ENCODE peak calls at places on chromosomes 3 and 15, in eight cellular contexts. R is neuronal stem cell, N is skeletal muscle cell, M is colonic mucosa, Y is H7, L is iPS DF 6.9, O is fibroblast of lung, J is upper lobe of right lung. K is an unnamed sample.

GRCh38 chr15:39194431-39194830 is 386.4 kb upstream of the THBS1 start:
- DNase-seq in O (peak), Y (no peak), R (no peak), M (no peak), L (no peak), J (no peak), N (peak), K (no peak)

GRCh38 chr3:46484911-46485696 is 12.7 kb upstream of the RTP3 start:
- DNase-seq in R (no peak), N (no peak), M (peak), L (no peak), Y (peak), J (no peak), O (no peak), K (no peak)

GRCh38 chr3:143885803-143886427 is 37.6 kb upstream of the SLC9A9 start:
- DNase-seq in L (peak), O (peak), R (no peak), Y (peak), M (peak), N (no peak), J (no peak), K (peak)

GRCh38 chr3:152281032-152281713 is 12.4 kb downstream of the MBNL1 start:
- DNase-seq in M (no peak), R (no peak), J (no peak), O (peak), Y (no peak), N (no peak), L (no peak), K (no peak)

GRCh38 chr15:68598171-68599152 is 19.7 kb downstream of the CORO2B start:
- DNase-seq in L (no peak), M (no peak), R (no peak), N (no peak), O (peak), Y (no peak), J (no peak), K (no peak)

GRCh38 chr3:184230603-184231528 is 1.5 kb downstream of the VWA5B2 start:
- DNase-seq in L (no peak), J (no peak), N (no peak), Y (peak), R (no peak), M (peak), O (no peak), K (no peak)

GRCh38 chr3:55481067-55481917 is 5.8 kb downstream of the WNT5A start:
- DNase-seq in N (no peak), M (peak), J (peak), R (peak), O (peak), L (no peak), Y (peak), K (no peak)

GRCh38 chr15:96064351-96064756 is 266.1 kb upstream of the NR2F2 start:
- DNase-seq in L (no peak), Y (no peak), M (no peak), R (no peak), J (no peak), N (peak), O (no peak), K (peak)

GRCh38 chr3:28326458-28326926 is 22.0 kb upstream of the ZCWPW2 start:
- DNase-seq in O (peak), L (no peak), Y (no peak), M (no peak), R (no peak), N (no peak), J (no peak), K (no peak)

GRCh38 chr15:45253330-45253729 is 1.3 kb downstream of the SLC28A2 start:
- DNase-seq in O (no peak), R (no peak), Y (peak), L (peak), J (no peak), N (no peak), M (peak), K (no peak)

GRCh38 chr15:41977757-41978369 is 5.5 kb upstream of the EHD4 start:
- DNase-seq in L (no peak), M (no peak), Y (no peak), R (no peak), J (no peak), O (no peak), N (no peak), K (no peak)

GRCh38 chr3:170244566-170244965 is 22.3 kb downstream of the PRKCI start:
- DNase-seq in Y (no peak), J (no peak), O (no peak), R (no peak), N (no peak), M (no peak), L (no peak), K (no peak)

GRCh38 chr3:7397097-7397496 is 536.2 kb downstream of the GRM7 start:
- DNase-seq in R (no peak), N (no peak), L (no peak), M (no peak), J (no peak), O (peak), Y (no peak), K (no peak)

GRCh38 chr3:11847607-11848006 is 922 bp upstream of the TAMM41 start:
- DNase-seq in N (no peak), Y (peak), J (no peak), L (no peak), R (no peak), M (no peak), O (no peak), K (no peak)

GRCh38 chr15:91199511-91199910 is 99.5 kb downstream of the SV2B start:
- DNase-seq in O (no peak), M (no peak), N (no peak), Y (no peak), J (no peak), L (no peak), R (no peak), K (no peak)

GRCh38 chr15:79601376-79601775 is 169.2 kb downstream of the MINAR1 start:
- DNase-seq in M (no peak), N (no peak), J (no peak), Y (no peak), O (no peak), L (no peak), R (no peak), K (no peak)

GRCh38 chr3:52183786-52184445 is 14.0 kb upstream of the ALAS1 start:
- DNase-seq in N (no peak), R (no peak), L (no peak), J (peak), O (no peak), M (no peak), Y (peak), K (no peak)

GRCh38 chr15:45179221-45179985 is 8.4 kb downstream of the SHF start:
- DNase-seq in L (no peak), N (no peak), Y (peak), J (peak), R (no peak), M (peak), O (no peak), K (peak)

GRCh38 chr15:48607846-48608245 is 37.7 kb downstream of the FBN1 start:
- DNase-seq in Y (no peak), L (no peak), R (no peak), O (no peak), J (no peak), M (no peak), N (no peak), K (no peak)

GRCh38 chr3:8645717-8646116 is 1.1 kb upstream of the SSUH2 start:
- DNase-seq in L (no peak), N (no peak), M (no peak), O (no peak), Y (no peak), R (no peak), J (no peak), K (no peak)

GRCh38 chr15:98647026-98647773 is 1.1 kb upstream of the IGF1R start:
- DNase-seq in J (peak), M (peak), L (no peak), O (peak), R (peak), N (no peak), Y (peak), K (peak)

GRCh38 chr15:28094732-28095521 is 4.2 kb downstream of the OCA2 start:
- DNase-seq in N (no peak), Y (peak), J (peak), L (no peak), R (no peak), M (peak), O (no peak), K (no peak)

GRCh38 chr3:17820704-17821103 is 78.3 kb upstream of the TBC1D5 start:
- DNase-seq in M (no peak), L (no peak), R (no peak), N (no peak), J (no peak), Y (no peak), O (peak), K (no peak)

GRCh38 chr3:121958801-121959200 is 63.2 kb downstream of the ILDR1 start:
- DNase-seq in M (no peak), R (no peak), O (no peak), N (no peak), L (no peak), J (no peak), Y (no peak), K (no peak)

GRCh38 chr3:46208167-46208704 is at the start of gene CCR1:
- DNase-seq in J (peak), Y (peak), R (peak), O (peak), M (peak), L (peak), N (no peak), K (peak)

GRCh38 chr3:14699643-14700042 is 24.7 kb downstream of the C3orf20 start:
- DNase-seq in J (no peak), R (no peak), Y (no peak), L (no peak), O (no peak), M (no peak), N (no peak), K (no peak)

GRCh38 chr15:84934942-84935729 is 46.5 kb upstream of the PDE8A start:
- DNase-seq in J (no peak), M (no peak), Y (peak), L (peak), N (no peak), R (no peak), O (no peak), K (no peak)

GRCh38 chr3:24133441-24133840 is 188.4 kb downstream of the NR1D2 start:
- DNase-seq in M (no peak), R (no peak), O (no peak), L (no peak), N (no peak), Y (no peak), J (no peak), K (no peak)

GRCh38 chr3:68854170-68854569 is 78.2 kb downstream of the TAFA4 start:
- DNase-seq in Y (no peak), N (no peak), M (no peak), R (no peak), O (no peak), J (no peak), L (no peak), K (no peak)

GRCh38 chr3:31095254-31095653 is 200.8 kb upstream of the GADL1 start:
- DNase-seq in R (no peak), M (no peak), J (no peak), N (no peak), L (no peak), O (no peak), Y (no peak), K (no peak)

GRCh38 chr3:140050977-140051957 is 116.3 kb downstream of the CLSTN2 start:
- DNase-seq in J (no peak), R (no peak), L (no peak), N (no peak), Y (peak), M (no peak), O (no peak), K (peak)

GRCh38 chr15:26087395-26087794 is 224.3 kb upstream of the ATP10A start:
- DNase-seq in J (no peak), M (no peak), N (no peak), O (peak), L (no peak), R (no peak), Y (no peak), K (no peak)
- H3K4me3 ChIP-seq in J (no peak), M (no peak), N (no peak), O (no peak), L (no peak), R (no peak), Y (no peak), K (no peak)

DNA sequence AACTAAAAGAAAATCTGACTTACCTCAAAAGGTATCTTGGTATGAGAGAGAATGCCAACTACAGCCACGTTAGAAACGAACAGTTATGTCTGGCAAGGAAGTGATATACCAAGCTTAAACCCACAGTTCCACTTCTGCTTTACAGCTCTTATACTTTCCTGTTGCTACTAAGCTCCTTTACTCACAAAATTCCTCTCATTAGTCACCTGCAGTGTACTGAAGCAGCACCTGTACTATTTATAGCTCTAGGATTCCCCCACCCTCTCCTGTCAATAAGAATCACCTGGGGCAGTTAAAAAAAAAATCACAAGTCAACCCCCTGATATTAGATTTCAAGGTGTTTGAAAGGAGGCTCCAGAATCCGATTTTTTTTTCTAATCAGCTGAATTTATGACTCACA is 2.9 kb upstream of the TMEM266 start:
- DNase-seq in N (no peak), M (no peak), O (no peak), Y (no peak), R (no peak), J (no peak), L (no peak), K (no peak)
- H3K4me3 ChIP-seq in N (no peak), M (no peak), O (no peak), Y (no peak), R (no peak), J (peak), L (no peak), K (no peak)

GRCh38 chr3:129934234-129935123 is 40.0 kb upstream of the TRH start:
- DNase-seq in N (no peak), L (no peak), M (peak), J (no peak), R (peak), Y (peak), O (no peak), K (peak)
- H3K4me3 ChIP-seq in N (no peak), L (no peak), M (no peak), J (no peak), R (no peak), Y (no peak), O (peak), K (no peak)

GRCh38 chr15:35092846-35093245 is 7.8 kb upstream of the NANOGP8 start:
- DNase-seq in N (no peak), L (no peak), O (no peak), Y (no peak), J (no peak), M (no peak), R (no peak), K (no peak)
- H3K4me3 ChIP-seq in N (no peak), L (no peak), O (no peak), Y (no peak), J (no peak), M (no peak), R (no peak), K (no peak)

DNA sequence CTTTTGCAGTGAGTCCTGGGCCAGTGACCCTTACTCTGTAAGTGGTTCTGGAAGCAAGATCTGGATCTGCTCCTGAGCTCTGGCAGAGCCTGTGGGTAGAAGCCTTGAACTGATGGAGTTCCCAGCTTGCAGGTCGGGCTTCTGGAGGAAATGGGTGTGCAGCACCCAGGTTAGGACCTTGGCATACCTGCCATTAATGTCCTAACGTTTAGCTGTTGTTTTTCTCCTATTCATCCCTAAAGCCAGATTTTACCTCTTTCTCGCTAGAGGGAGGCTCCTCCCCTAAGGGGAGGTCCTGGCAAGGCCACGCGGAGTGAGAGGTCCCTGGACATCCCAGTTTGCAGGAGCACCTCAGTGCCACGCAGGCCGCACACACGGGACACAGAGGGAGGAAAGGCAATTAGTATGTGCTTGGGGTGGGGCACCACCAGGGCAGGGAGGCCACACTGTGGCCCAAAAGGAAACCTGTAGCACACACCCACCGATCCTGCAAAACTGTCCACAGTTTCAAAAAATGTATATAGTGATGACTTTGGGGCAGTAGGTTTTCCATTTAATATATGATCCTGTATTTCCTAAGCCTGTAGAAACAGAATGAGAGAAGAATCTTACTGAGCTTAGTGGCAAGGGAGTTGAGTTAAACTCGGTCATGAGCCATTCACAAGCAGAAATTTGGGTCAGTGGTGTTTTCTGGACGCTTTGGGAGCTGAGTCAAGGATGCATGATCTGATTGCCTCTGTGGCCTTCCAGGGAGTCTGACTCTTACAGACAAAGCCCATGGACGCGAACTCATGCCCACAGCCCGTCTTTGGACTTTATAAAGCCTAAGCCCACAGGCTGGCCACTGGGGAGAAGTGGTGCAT is 148.7 kb downstream of the LRRK1 start:
- DNase-seq in J (no peak), L (no peak), N (no peak), M (no peak), R (no peak), Y (peak), O (no peak), K (no peak)
- H3K4me3 ChIP-seq in J (no peak), L (no peak), N (no peak), M (no peak), R (no peak), Y (no peak), O (no peak), K (no peak)

GRCh38 chr15:66679657-66680108 is 22.4 kb upstream of the SMAD6 start:
- DNase-seq in N (no peak), O (no peak), M (no peak), J (no peak), L (no peak), R (no peak), Y (peak), K (no peak)

GRCh38 chr15:66682246-66682645 is 19.8 kb upstream of the SMAD6 start:
- DNase-seq in M (no peak), R (no peak), N (no peak), L (no peak), Y (no peak), J (no peak), O (no peak), K (no peak)

GRCh38 chr15:66680502-66680901 is 21.5 kb upstream of the SMAD6 start:
- DNase-seq in R (no peak), Y (no peak), M (no peak), O (no peak), L (no peak), J (no peak), N (no peak), K (no peak)

GRCh38 chr15:66682865-66683264 is 19.2 kb upstream of the SMAD6 start:
- DNase-seq in O (peak), L (no peak), Y (no peak), J (no peak), M (no peak), N (no peak), R (no peak), K (no peak)

DNA sequence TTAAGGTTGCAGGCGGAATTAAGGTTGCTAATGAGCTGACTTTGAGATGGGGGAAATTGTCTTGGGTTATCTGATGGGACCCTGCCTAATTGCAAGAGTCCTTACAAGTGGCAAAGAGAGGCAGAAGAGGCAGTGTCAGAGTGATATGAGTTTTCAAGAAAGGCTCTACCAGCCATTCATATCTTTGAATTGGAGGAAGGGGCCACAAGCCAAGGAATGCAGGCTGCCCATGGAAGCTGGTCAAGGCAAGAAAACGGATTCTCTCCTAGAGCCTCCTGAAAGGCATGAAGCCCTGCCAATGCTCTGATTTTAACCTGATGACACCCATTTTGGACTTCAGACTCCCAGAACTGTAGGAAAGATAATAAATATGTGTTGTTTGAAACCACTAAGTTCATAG is 20.6 kb upstream of the SMAD6 start:
- DNase-seq in L (no peak), Y (no peak), R (no peak), N (no peak), O (no peak), M (no peak), J (no peak), K (no peak)
- H3K4me3 ChIP-seq in L (no peak), Y (no peak), R (no peak), N (no peak), O (no peak), M (no peak), J (no peak), K (no peak)

DNA sequence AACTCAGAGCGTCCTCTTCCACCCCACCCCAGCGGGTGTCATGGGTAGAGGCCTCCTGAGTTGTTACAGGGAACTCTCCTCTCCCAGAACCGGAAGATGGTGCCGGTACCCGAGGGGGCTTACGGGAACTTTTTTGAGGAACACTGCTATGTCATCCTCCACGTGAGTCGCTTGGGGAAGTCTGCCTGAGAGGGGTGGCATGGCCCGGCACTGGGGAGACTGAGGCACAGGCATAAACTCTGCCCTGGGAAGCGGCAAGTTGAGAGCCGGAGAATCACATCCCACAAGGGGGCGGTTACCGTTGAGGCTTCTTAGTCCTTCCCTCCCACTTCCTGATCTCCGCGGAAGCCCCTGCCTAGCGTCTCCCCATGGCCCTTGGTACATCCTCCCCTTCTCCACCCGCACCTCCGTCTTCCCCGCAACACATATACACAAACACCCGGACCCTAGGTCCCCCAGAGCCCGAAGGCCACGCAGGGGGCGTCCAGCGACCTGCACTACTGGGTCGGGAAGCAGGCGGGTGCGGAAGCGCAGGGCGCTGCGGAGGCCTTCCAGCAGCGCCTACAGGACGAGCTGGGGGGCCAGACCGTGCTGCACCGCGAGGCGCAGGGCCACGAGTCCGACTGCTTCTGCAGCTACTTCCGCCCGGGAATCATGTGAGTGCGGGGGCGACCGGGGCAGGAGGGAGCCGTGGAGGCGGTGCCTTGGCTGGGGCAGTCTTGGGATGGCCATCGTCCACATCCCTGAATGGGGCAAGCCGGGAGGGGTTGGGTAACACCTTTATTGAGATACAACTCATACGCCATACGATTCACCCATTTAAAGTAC is 3.4 kb downstream of the VILL start:
- DNase-seq in L (no peak), Y (peak), O (peak), M (peak), R (peak), N (peak), J (peak), K (peak)
- H3K4me3 ChIP-seq in L (peak), Y (peak), O (peak), M (peak), R (peak), N (peak), J (peak), K (peak)

K was measured in HAP-1.